ENCODE peak calls at places on chromosomes 13 and 19, in seven cellular contexts. H is endothelial cell of umbilical vein, L is A549, T is astrocyte, G is brain microvascular endothelial cell, U is GM12865, N is epithelial cell of esophagus. R is an unnamed sample.

GRCh38 chr13:23883255-23883654 is 5.9 kb downstream of the MIPEP start:
- DNase-seq in H (no peak), L (no peak), T (no peak), G (no peak), U (no peak), N (no peak), R (no peak)

GRCh38 chr13:111345682-111346081 is 25.2 kb downstream of the TEX29 start:
- DNase-seq in H (no peak), L (no peak), T (no peak), G (no peak), U (no peak), N (no peak), R (no peak)

GRCh38 chr19:54158812-54159351 is 639 bp downstream of the LENG1 start:
- DNase-seq in H (no peak), L (peak; percentile 28), T (no peak), G (no peak), U (peak; percentile 58), N (no peak), R (no peak)

GRCh38 chr19:19461671-19462622 is 53.4 kb downstream of the TSSK6 start:
- DNase-seq in H (peak; percentile 49), L (no peak), T (peak; percentile 27), G (no peak), U (no peak), N (peak; percentile 34), R (peak; percentile 59)

GRCh38 chr13:20547479-20547908 is 19.5 kb upstream of the IFT88 start:
- DNase-seq in H (no peak), L (no peak), T (no peak), G (no peak), U (no peak), N (no peak), R (no peak)

GRCh38 chr19:17860331-17860992 is 752 bp downstream of the RPL18A start:
- DNase-seq in H (no peak), L (no peak), T (no peak), G (no peak), U (peak; percentile 32), N (no peak), R (no peak)

GRCh38 chr13:107370036-107370785 is 802.3 kb upstream of the ARGLU1 start:
- DNase-seq in H (peak; percentile 83), L (no peak), T (peak; percentile 76), G (peak; percentile 76), U (no peak), N (peak; percentile 60), R (peak; percentile 57)

GRCh38 chr13:50131998-50132936 is 117.0 kb downstream of the KCNRG start:
- DNase-seq in H (no peak), L (no peak), T (no peak), G (no peak), U (no peak), N (no peak), R (no peak)

GRCh38 chr13:103351035-103351828 is 285.0 kb upstream of the SLC10A2 start:
- DNase-seq in H (no peak), L (no peak), T (peak; percentile 72), G (peak; percentile 46), U (no peak), N (peak; percentile 15), R (peak; percentile 55)

GRCh38 chr19:35048911-35049411 is 7.4 kb downstream of the HPN start:
- DNase-seq in H (no peak), L (no peak), T (no peak), G (no peak), U (no peak), N (no peak), R (no peak)

GRCh38 chr13:106796280-106797047 is 228.5 kb upstream of the ARGLU1 start:
- DNase-seq in H (peak; percentile 16), L (no peak), T (no peak), G (no peak), U (no peak), N (no peak), R (no peak)

GRCh38 chr13:75356426-75356825 is 125.5 kb downstream of the TBC1D4 start:
- DNase-seq in H (no peak), L (no peak), T (peak; percentile 35), G (peak; percentile 35), U (no peak), N (no peak), R (no peak)

GRCh38 chr19:50639121-50640112 is at the start of gene SYT3:
- DNase-seq in H (no peak), L (peak; percentile 95), T (no peak), G (peak; percentile 29), U (peak; percentile 5), N (no peak), R (peak; percentile 53)

GRCh38 chr19:5607318-5608270 is 15.0 kb downstream of the SAFB2 start:
- DNase-seq in H (no peak), L (no peak), T (no peak), G (no peak), U (no peak), N (no peak), R (no peak)

GRCh38 chr13:24493356-24493755 is 19.2 kb downstream of the PARP4 start:
- DNase-seq in H (no peak), L (no peak), T (peak; percentile 14), G (no peak), U (no peak), N (no peak), R (no peak)

GRCh38 chr13:27279506-27279905 is 8.9 kb downstream of the RASL11A start:
- DNase-seq in H (no peak), L (no peak), T (no peak), G (no peak), U (no peak), N (no peak), R (no peak)

GRCh38 chr19:45211751-45212381 is 33.3 kb downstream of the BLOC1S3 start:
- DNase-seq in H (peak; percentile 46), L (no peak), T (no peak), G (no peak), U (no peak), N (no peak), R (peak; percentile 9)

GRCh38 chr13:102862624-102863210 is 16.9 kb downstream of the ERCC5 start:
- DNase-seq in H (no peak), L (no peak), T (no peak), G (no peak), U (no peak), N (no peak), R (no peak)

GRCh38 chr19:18384775-18385174 is 1.2 kb upstream of the GDF15 start:
- DNase-seq in H (no peak), L (no peak), T (no peak), G (no peak), U (no peak), N (no peak), R (no peak)

GRCh38 chr19:21604351-21604926 is 99.0 kb downstream of the ZNF429 start:
- DNase-seq in H (no peak), L (no peak), T (peak; percentile 23), G (no peak), U (no peak), N (peak; percentile 20), R (no peak)

GRCh38 chr13:37929308-37929707 is 59.7 kb upstream of the TRPC4 start:
- DNase-seq in H (no peak), L (no peak), T (no peak), G (no peak), U (no peak), N (no peak), R (no peak)

GRCh38 chr13:102729560-102730275 is 34.9 kb upstream of the METTL21C start:
- DNase-seq in H (peak; percentile 94), L (peak; percentile 2), T (peak; percentile 60), G (peak; percentile 52), U (no peak), N (peak; percentile 89), R (peak; percentile 91)

GRCh38 chr13:103703246-103703645 is 637.0 kb upstream of the SLC10A2 start:
- DNase-seq in H (no peak), L (no peak), T (no peak), G (no peak), U (no peak), N (no peak), R (no peak)

DNA sequence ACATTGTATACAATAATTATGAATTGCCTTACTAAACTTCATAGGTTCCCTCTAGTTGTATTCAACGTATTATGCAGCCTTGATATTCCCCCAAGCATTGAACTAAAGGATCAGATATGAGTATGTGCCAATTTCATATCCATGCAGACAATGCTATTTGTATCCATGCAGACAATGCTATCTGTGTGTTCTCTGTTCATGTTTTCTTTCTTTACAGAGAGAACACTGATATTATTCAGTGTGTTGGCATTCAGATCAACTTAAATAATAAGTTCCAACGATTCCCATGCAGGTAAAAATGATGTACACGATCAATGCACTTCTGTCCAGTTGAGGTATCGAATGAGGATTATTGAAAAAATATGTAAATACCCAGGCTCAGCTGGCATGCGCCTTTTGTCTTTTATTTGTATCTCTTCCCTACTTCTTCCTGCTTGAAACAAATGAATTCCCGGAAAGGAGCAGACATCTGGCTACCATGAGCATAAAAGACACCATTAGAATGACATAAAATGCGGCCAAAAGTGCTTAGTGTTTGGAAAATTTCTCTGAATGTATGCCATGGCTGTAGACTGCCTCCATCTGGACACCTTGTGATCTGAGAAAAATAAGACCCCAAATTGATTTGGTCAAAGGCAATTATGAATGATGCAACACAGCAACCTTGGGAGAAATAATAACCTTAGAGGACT is 731.5 kb downstream of the SLITRK1 start:
- DNase-seq in H (no peak), L (no peak), T (no peak), G (no peak), U (no peak), N (no peak), R (no peak)
- TF ChIP-seq CTCF in H (no peak), L (no peak), T (no peak), G (no peak), U (no peak), N (no peak), R (no peak)

GRCh38 chr19:38183227-38183914 is 40.7 kb downstream of the DPF1 start:
- DNase-seq in H (no peak), L (no peak), T (no peak), G (peak; percentile 22), U (no peak), N (peak; percentile 23), R (peak; percentile 9)
- H3K4me3 ChIP-seq in H (no peak overlapping the region), L (no peak overlapping the region), T (no peak overlapping the region), G (peak overlapping the region; percentile 33), U (no peak overlapping the region), N (no peak overlapping the region), R (peak overlapping the region; percentile 41)

GRCh38 chr13:98482476-98483444 is 94.1 kb downstream of the STK24 start:
- DNase-seq in H (peak; percentile 87), L (no peak), T (peak; percentile 67), G (peak; percentile 85), U (peak; percentile 65), N (peak; percentile 40), R (peak; percentile 57)
- TF ChIP-seq CTCF in H (no peak), L (no peak), T (no peak), G (peak; percentile 47), U (peak; percentile 47), N (peak; percentile 3), R (peak; percentile 9)

GRCh38 chr19:48500830-48501445 is 10.7 kb downstream of the LMTK3 start:
- DNase-seq in H (no peak), L (no peak), T (no peak), G (no peak), U (no peak), N (no peak), R (no peak)

GRCh38 chr19:48499352-48500090 is 12.1 kb downstream of the LMTK3 start:
- DNase-seq in H (no peak), L (no peak), T (no peak), G (no peak), U (no peak), N (no peak), R (no peak)

GRCh38 chr19:48502720-48503018 is 9.0 kb downstream of the LMTK3 start:
- DNase-seq in H (no peak), L (no peak), T (no peak), G (no peak), U (no peak), N (no peak), R (no peak)

GRCh38 chr19:48501446-48501960 is 10.1 kb downstream of the LMTK3 start:
- DNase-seq in H (no peak), L (peak; percentile 98), T (no peak), G (no peak), U (no peak), N (peak; percentile 97), R (no peak)

GRCh38 chr19:48501961-48502719 is 9.5 kb downstream of the LMTK3 start:
- DNase-seq in H (no peak), L (peak; percentile 88), T (no peak), G (no peak), U (peak; percentile 69), N (peak; percentile 99), R (peak; percentile 45)
- H3K4me3 ChIP-seq in H (no peak overlapping the region), L (peak overlapping the region; percentile 45), T (no peak overlapping the region), G (no peak overlapping the region), U (no peak overlapping the region), N (peak overlapping the region; percentile 38), R (no peak overlapping the region)

R was measured in fibroblast of pulmonary artery.